ENCODE peak calls at places on chromosome 7, in nine cellular contexts. X is Daoy; C is amygdala; A is left ventricle myocardium superior; V is stromal cell of bone marrow; D is head of caudate nucleus; R is DMS153; S is astrocyte of the cerebellum; M is stimulated activated naive CD8-positive, alpha-beta T cell treated with anti-CD3 and anti-CD28 coated beads, Interleukin-15, Interleukin-2, amounts not matched to agents 100 U/mL and 50 U/mL, for 24 hours. E is an unnamed sample.

GRCh38 chr7:107967420-107967819 is 35.5 kb downstream of the LAMB1 start:
- DNase-seq in S (no peak), D (no peak), M (no peak), A (no peak), R (no peak), C (no peak), X (no peak), V (no peak), E (no peak)

GRCh38 chr7:27152816-27153486 is 568 bp upstream of the HOXA3 start:
- DNase-seq in R (no peak), C (no peak), S (no peak), M (no peak), X (no peak), D (no peak), V (no peak), A (no peak), E (no peak)

GRCh38 chr7:31814187-31814586 is 127.2 kb downstream of the PPP1R17 start:
- DNase-seq in R (no peak), S (no peak), A (no peak), C (no peak), D (no peak), X (peak), M (no peak), V (no peak), E (no peak)

GRCh38 chr7:44880317-44881018 is 4.9 kb downstream of the PURB start:
- DNase-seq in V (no peak), X (no peak), S (no peak), A (no peak), M (no peak), C (no peak), R (no peak), D (no peak), E (no peak)

GRCh38 chr7:41956712-41957111 is 253.8 kb upstream of the INHBA start:
- DNase-seq in M (no peak), S (no peak), A (no peak), X (no peak), V (no peak), C (no peak), D (no peak), R (no peak), E (no peak)

GRCh38 chr7:77565917-77566316 is 28.8 kb downstream of the PTPN12 start:
- DNase-seq in A (no peak), R (no peak), C (no peak), M (no peak), V (peak), D (no peak), X (no peak), S (no peak), E (no peak)

GRCh38 chr7:6649241-6649961 is 12.3 kb downstream of the ZNF316 start:
- DNase-seq in D (no peak), S (no peak), M (no peak), A (no peak), R (no peak), V (no peak), X (no peak), C (no peak), E (no peak)

GRCh38 chr7:36459236-36459960 is 69.7 kb downstream of the ANLN start:
- DNase-seq in M (no peak), V (no peak), S (no peak), C (no peak), R (no peak), X (no peak), A (no peak), D (no peak), E (no peak)

GRCh38 chr7:771241-772004 is 44.3 kb upstream of the PRKAR1B start:
- DNase-seq in M (no peak), D (no peak), R (no peak), C (no peak), S (no peak), V (no peak), A (peak), X (no peak), E (no peak)

GRCh38 chr7:142308918-142309317 is 51.1 kb upstream of the PRSS58 start:
- DNase-seq in C (no peak), X (no peak), R (no peak), D (no peak), M (no peak), V (no peak), S (no peak), A (no peak), E (no peak)

GRCh38 chr7:134724606-134725005 is 54.8 kb upstream of the CALD1 start:
- DNase-seq in D (no peak), S (no peak), V (no peak), R (no peak), A (no peak), M (no peak), C (no peak), X (peak), E (no peak)

GRCh38 chr7:138000081-138000701 is 1.7 kb downstream of the CREB3L2 start:
- DNase-seq in S (peak), R (no peak), V (peak), D (no peak), C (peak), M (no peak), X (peak), A (no peak), E (no peak)

GRCh38 chr7:143145-143751 is 49.1 kb upstream of the FAM20C start:
- DNase-seq in X (no peak), V (no peak), R (no peak), S (no peak), D (no peak), C (no peak), A (no peak), M (no peak), E (no peak)

GRCh38 chr7:24729365-24730017 is 27.8 kb downstream of the GSDME start:
- DNase-seq in A (peak), S (no peak), R (no peak), V (no peak), M (no peak), X (no peak), D (no peak), C (no peak), E (no peak)

GRCh38 chr7:132078891-132079735 is 497.2 kb downstream of the PLXNA4 start:
- DNase-seq in C (no peak), R (no peak), D (no peak), A (no peak), S (no peak), X (no peak), M (no peak), V (no peak), E (no peak)

GRCh38 chr7:130492519-130493274 is 812 bp downstream of the MEST start:
- DNase-seq in C (no peak), V (no peak), R (no peak), M (no peak), D (no peak), A (no peak), X (peak), S (no peak), E (no peak)

GRCh38 chr7:22885824-22886255 is 63.2 kb upstream of the TOMM7 start:
- DNase-seq in S (no peak), D (no peak), A (no peak), R (peak), V (no peak), C (no peak), M (peak), X (no peak), E (peak)